ENCODE peak calls at places on chromosomes 4 and X, in five cellular contexts. S is activated CD4-positive, alpha-beta T cell treated with anti-CD3 and anti-CD28 coated beads for 36 hours; N is activated naive CD8-positive, alpha-beta T cell treated with anti-CD3 and anti-CD28 coated beads, Interleukin-2, amount 50 U/mL, for 24 hours; O is ureter; G is effector CD4-positive, alpha-beta T cell. C is an unnamed sample.

GRCh38 chr4:133149364-133149695 is 236 bp downstream of the PCDH10 start:
- DNase-seq in S (no peak), N (no peak), O (no peak), G (no peak), C (no peak)

GRCh38 chrX:43707812-43708548 is 51.9 kb downstream of the MAOA start:
- DNase-seq in S (no peak), N (no peak), O (no peak), G (no peak), C (peak)

GRCh38 chr4:26964512-26964911 is 103.9 kb downstream of the STIM2 start:
- DNase-seq in S (no peak), N (no peak), O (no peak), G (no peak), C (no peak)

GRCh38 chr4:128951316-128951715 is 141.8 kb downstream of the JADE1 start:
- DNase-seq in S (no peak), N (no peak), O (no peak), G (no peak), C (no peak)

GRCh38 chrX:139224953-139225665 is 305.4 kb upstream of the F9 start:
- DNase-seq in S (no peak), N (no peak), O (no peak), G (no peak), C (no peak)

GRCh38 chrX:45807572-45808425 is 607.1 kb upstream of the DIPK2B start:
- DNase-seq in S (no peak), N (no peak), O (no peak), G (no peak), C (no peak)

GRCh38 chr4:96675916-96676315 is 836.0 kb downstream of the PDHA2 start:
- DNase-seq in S (no peak), N (no peak), O (no peak), G (no peak), C (no peak)

GRCh38 chr4:99219479-99219878 is 433 bp upstream of the ADH6 start:
- DNase-seq in S (no peak), N (no peak), O (no peak), G (no peak), C (no peak)

GRCh38 chr4:72505314-72505744 is 63.7 kb downstream of the ADAMTS3 start:
- DNase-seq in S (no peak), N (no peak), O (no peak), G (no peak), C (no peak)

GRCh38 chr4:15077969-15078368 is 75.7 kb downstream of the CPEB2 start:
- DNase-seq in S (no peak), N (no peak), O (no peak), G (no peak), C (no peak)

GRCh38 chrX:148661035-148661434 is 160.6 kb downstream of the AFF2 start:
- DNase-seq in S (no peak), N (no peak), O (no peak), G (no peak), C (no peak)

GRCh38 chr4:180150818-180151217 is 2092.4 kb upstream of the TENM3 start:
- DNase-seq in S (no peak), N (no peak), O (no peak), G (no peak), C (no peak)

GRCh38 chrX:153708415-153708814 is 15.8 kb downstream of the BCAP31 start:
- DNase-seq in S (peak), N (peak), O (peak), G (peak), C (peak)

GRCh38 chr4:40334591-40335507 is at the start of gene CHRNA9:
- DNase-seq in S (no peak), N (no peak), O (no peak), G (no peak), C (no peak)

GRCh38 chrX:84501798-84502628 is at the start of gene HDX:
- DNase-seq in S (peak), N (peak), O (peak), G (no peak), C (peak)

GRCh38 chr4:150348079-150348478 is 233.9 kb upstream of the MAB21L2 start:
- DNase-seq in S (no peak), N (no peak), O (no peak), G (no peak), C (no peak)

GRCh38 chr4:1579834-1580686 is 104.1 kb downstream of the FAM53A start:
- DNase-seq in S (peak), N (peak), O (peak), G (peak), C (no peak)

GRCh38 chrX:111151764-111152163 is 55.8 kb downstream of the PAK3 start:
- DNase-seq in S (no peak), N (no peak), O (no peak), G (no peak), C (no peak)

GRCh38 chrX:100264200-100264599 is 145.9 kb downstream of the PCDH19 start:
- DNase-seq in S (no peak), N (no peak), O (no peak), G (no peak), C (no peak)

GRCh38 chrX:64205735-64206491 is 405 bp upstream of the AMER1 start:
- DNase-seq in S (peak), N (peak), O (peak), G (peak), C (peak)

GRCh38 chr4:90317785-90318184 is 190.6 kb downstream of the CCSER1 start:
- DNase-seq in S (no peak), N (no peak), O (no peak), G (no peak), C (no peak)

GRCh38 chrX:18415386-18415785 is 10.0 kb upstream of the CDKL5 start:
- DNase-seq in S (no peak), N (no peak), O (no peak), G (no peak), C (no peak)

GRCh38 chr4:111678466-111678865 is 466.8 kb upstream of the FAM241A start:
- DNase-seq in S (no peak), N (no peak), O (no peak), G (no peak), C (no peak)

GRCh38 chr4:186749611-186750281 is 26.1 kb upstream of the FAT1 start:
- DNase-seq in S (no peak), N (no peak), O (no peak), G (no peak), C (no peak)

GRCh38 chr4:122679946-122680345 is 52.6 kb upstream of the BBS12 start:
- DNase-seq in S (no peak), N (no peak), O (no peak), G (no peak), C (no peak)

GRCh38 chrX:112058255-112058654 is 24.3 kb downstream of the TRPC5 start:
- DNase-seq in S (no peak), N (no peak), O (no peak), G (no peak), C (no peak)

GRCh38 chr4:47930971-47931804 is 16.8 kb upstream of the NFXL1 start:
- DNase-seq in S (no peak), N (no peak), O (no peak), G (no peak), C (no peak)

GRCh38 chr4:30537462-30537861 is 182.7 kb upstream of the PCDH7 start:
- DNase-seq in S (no peak), N (no peak), O (no peak), G (no peak), C (no peak)

GRCh38 chrX:110037181-110037580 is 34.3 kb downstream of the TMEM164 start:
- DNase-seq in S (no peak), N (no peak), O (no peak), G (no peak), C (no peak)

GRCh38 chr4:73859614-73860088 is 6.6 kb downstream of the PF4V1 start:
- DNase-seq in S (no peak), N (no peak), O (no peak), G (no peak), C (no peak)

GRCh38 chr4:7876096-7876993 is 63.3 kb downstream of the AFAP1 start:
- DNase-seq in S (peak), N (no peak), O (no peak), G (peak), C (no peak)

GRCh38 chrX:3549442-3549875 is 164.0 kb downstream of the PRKX start:
- DNase-seq in S (no peak), N (no peak), O (no peak), G (no peak), C (no peak)

GRCh38 chrX:12441376-12442128 is 303.3 kb downstream of the FRMPD4 start:
- DNase-seq in S (no peak), N (no peak), O (no peak), G (no peak), C (no peak)